ENCODE peak calls at places on chromosomes 6 and 20, in four cellular contexts. T is HepG2, J is HCT116, K is H1. G is an unnamed sample.

GRCh38 chr6:84492246-84493135 is 265.0 kb upstream of the CEP162 start:
- DNase-seq in T (no peak), K (no peak), J (no peak), G (no peak)

GRCh38 chr6:30613251-30614043 is 3.6 kb downstream of the PPP1R10 start:
- DNase-seq in J (no peak), T (no peak), K (no peak), G (no peak)

GRCh38 chr20:43983359-43983758 is 68.7 kb downstream of the TOX2 start:
- DNase-seq in K (peak), J (no peak), T (no peak), G (peak)

GRCh38 chr6:82270791-82271392 is 23.3 kb upstream of the IBTK start:
- DNase-seq in T (peak), J (peak), K (no peak), G (peak)

GRCh38 chr20:57124346-57124745 is 142.1 kb downstream of the BMP7 start:
- DNase-seq in J (no peak), T (no peak), K (no peak), G (no peak)

GRCh38 chr6:158816329-158816728 is 2.8 kb downstream of the EZR start:
- DNase-seq in K (no peak), T (no peak), J (no peak), G (no peak)

GRCh38 chr20:48771542-48771941 is 56.3 kb downstream of the PREX1 start:
- DNase-seq in J (no peak), K (no peak), T (no peak), G (peak)

GRCh38 chr6:63637865-63638445 is 2.4 kb downstream of the PHF3 start:
- DNase-seq in K (no peak), J (no peak), T (no peak), G (no peak)

GRCh38 chr6:2810092-2810671 is 31.5 kb downstream of the SERPINB1 start:
- DNase-seq in T (no peak), J (peak), K (no peak), G (no peak)

GRCh38 chr20:56222201-56222600 is 26.3 kb upstream of the MC3R start:
- DNase-seq in K (no peak), J (no peak), T (no peak), G (no peak)

GRCh38 chr6:70131528-70131927 is 171.4 kb downstream of the COL9A1 start:
- DNase-seq in T (no peak), J (no peak), K (no peak), G (no peak)

GRCh38 chr20:1509237-1509636 is 18.0 kb upstream of the SIRPB2 start:
- DNase-seq in J (peak), T (peak), K (no peak), G (no peak)

GRCh38 chr6:26045046-26045938 is 41.9 kb upstream of the HFE start:
- DNase-seq in K (no peak), J (no peak), T (peak), G (no peak)

GRCh38 chr6:21846541-21847451 is 253.2 kb downstream of the SOX4 start:
- DNase-seq in K (no peak), T (peak), J (no peak), G (no peak)
- TF ChIP-seq FOSL1 in K (no peak), T (no peak), J (no peak), G (no peak)

GRCh38 chr6:87012035-87012434 is 74.7 kb downstream of the HTR1E start:
- DNase-seq in J (no peak), T (no peak), K (no peak), G (no peak)

GRCh38 chr6:87012743-87013142 is 75.4 kb downstream of the HTR1E start:
- DNase-seq in J (no peak), T (no peak), K (no peak), G (no peak)

GRCh38 chr6:87016772-87017171 is 78.1 kb downstream of the CGA start:
- DNase-seq in T (no peak), K (no peak), J (no peak), G (no peak)
- TF ChIP-seq FOSL1 in T (no peak), K (no peak), J (no peak), G (no peak)

DNA sequence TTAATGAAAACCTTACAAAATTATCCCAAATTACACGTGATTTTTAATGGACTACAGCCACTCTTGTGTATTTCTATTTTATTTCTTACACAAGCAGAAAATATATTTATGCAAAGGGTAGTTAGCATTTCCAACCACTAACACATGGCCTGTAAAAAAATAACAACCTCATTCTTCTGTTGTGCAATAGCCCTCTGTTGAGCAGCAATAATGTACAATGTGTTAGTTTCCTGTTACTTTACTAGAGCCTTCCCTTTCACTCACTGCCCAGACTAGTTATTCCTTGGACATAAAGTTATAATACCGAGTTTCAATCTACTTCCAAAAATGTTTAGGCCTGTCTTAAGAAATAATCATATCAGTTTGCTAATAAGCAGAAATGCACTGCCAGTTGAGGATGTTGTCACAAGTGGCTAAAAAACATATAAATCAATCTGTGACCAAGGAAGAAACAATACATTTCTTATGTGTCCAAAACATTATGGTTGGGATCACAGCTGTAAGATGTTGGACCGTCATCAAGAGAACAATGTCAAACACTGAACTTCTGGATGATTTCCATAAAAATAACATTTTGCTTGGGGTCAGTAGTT is 73.7 kb upstream of the RNF146 start:
- DNase-seq in J (no peak), T (no peak), K (no peak), G (no peak)
- TF ChIP-seq FOSL1 in J (no peak), T (no peak), K (no peak), G (no peak)

GRCh38 chr20:20212675-20213096 is 155.2 kb upstream of the INSM1 start:
- DNase-seq in T (no peak), K (no peak), J (no peak), G (no peak)

GRCh38 chr20:20213722-20214121 is 154.2 kb upstream of the INSM1 start:
- DNase-seq in T (no peak), K (no peak), J (no peak), G (no peak)

GRCh38 chr20:20211274-20211987 is 156.5 kb upstream of the INSM1 start:
- DNase-seq in T (no peak), K (no peak), J (no peak), G (no peak)

GRCh38 chr20:20210943-20211273 is 157.0 kb upstream of the INSM1 start:
- DNase-seq in T (no peak), J (no peak), K (no peak), G (no peak)

GRCh38 chr20:20211988-20212518 is 155.9 kb upstream of the INSM1 start:
- DNase-seq in T (no peak), K (no peak), J (no peak), G (no peak)
- TF ChIP-seq FOSL1 in T (no peak), K (no peak), J (no peak), G (no peak)

GRCh38 chr6:76677017-76677416 is 604.6 kb upstream of the IMPG1 start:
- DNase-seq in J (no peak), T (no peak), K (no peak), G (no peak)
- TF ChIP-seq FOSL1 in J (no peak), T (no peak), K (no peak), G (no peak)

GRCh38 chr6:12449447-12449846 is 159.3 kb downstream of the EDN1 start:
- DNase-seq in K (no peak), J (no peak), T (no peak), G (no peak)
- TF ChIP-seq FOSL1 in K (no peak), J (no peak), T (no peak), G (no peak)